ENCODE peak calls at places on chromosomes 5 and 9, in six cellular contexts. K is mesendoderm, R is IMR-90, C is mesenchymal stem cell, I is H1, Z is H9. D is an unnamed sample.

GRCh38 chr9:75200892-75201470 is 112.7 kb downstream of the OSTF1 start:
- DNase-seq in K (peak; percentile 55), R (peak; percentile 49), C (peak; percentile 46), I (no peak), Z (no peak), D (peak; percentile 41)

GRCh38 chr5:133727636-133728035 is 115.3 kb upstream of the FSTL4 start:
- DNase-seq in K (no peak), R (no peak), C (no peak), I (no peak), Z (no peak), D (no peak)

GRCh38 chr9:20593131-20593530 is 29.2 kb downstream of the MLLT3 start:
- DNase-seq in K (no peak), R (peak; percentile 33), C (no peak), I (no peak), Z (no peak), D (no peak)

GRCh38 chr9:130463763-130464745 is 19.3 kb downstream of the ASS1 start:
- DNase-seq in K (no peak), R (no peak), C (no peak), I (no peak), Z (no peak), D (no peak)

GRCh38 chr5:4563400-4563799 is 576.7 kb upstream of the ADAMTS16 start:
- DNase-seq in K (peak; percentile 80), R (no peak), C (no peak), I (peak; percentile 25), Z (peak; percentile 59), D (peak; percentile 29)

GRCh38 chr5:180047667-180048066 is 23.9 kb downstream of the RNF130 start:
- DNase-seq in K (no peak), R (no peak), C (no peak), I (no peak), Z (no peak), D (no peak)

GRCh38 chr5:38208782-38209378 is 49.5 kb upstream of the EGFLAM start:
- DNase-seq in K (peak; percentile 79), R (peak; percentile 31), C (peak; percentile 56), I (no peak), Z (peak; percentile 58), D (peak; percentile 32)

GRCh38 chr9:21607576-21607975 is 125.5 kb upstream of the IFNE start:
- DNase-seq in K (no peak), R (no peak), C (no peak), I (no peak), Z (no peak), D (no peak)

GRCh38 chr5:152113401-152113800 is 188.8 kb upstream of the GLRA1 start:
- DNase-seq in K (no peak), R (no peak), C (no peak), I (no peak), Z (no peak), D (no peak)

GRCh38 chr9:89662718-89663246 is 58.0 kb downstream of the GADD45G start:
- DNase-seq in K (no peak), R (no peak), C (peak; percentile 8), I (no peak), Z (no peak), D (no peak)

GRCh38 chr5:39473156-39473779 is 48.5 kb upstream of the DAB2 start:
- DNase-seq in K (no peak), R (peak; percentile 90), C (peak; percentile 52), I (no peak), Z (no peak), D (no peak)

GRCh38 chr9:130542457-130543228 is 36.7 kb upstream of the FUBP3 start:
- DNase-seq in K (no peak), R (no peak), C (no peak), I (no peak), Z (no peak), D (no peak)

GRCh38 chr9:110040788-110041187 is 167.2 kb downstream of the C9orf152 start:
- DNase-seq in K (no peak), R (peak; percentile 90), C (peak; percentile 58), I (no peak), Z (no peak), D (no peak)

GRCh38 chr9:92964981-92965758 is 17.8 kb downstream of the FGD3 start:
- DNase-seq in K (no peak), R (no peak), C (no peak), I (no peak), Z (no peak), D (no peak)

GRCh38 chr5:107935641-107936040 is 264.9 kb upstream of the EFNA5 start:
- DNase-seq in K (peak; percentile 54), R (no peak), C (no peak), I (no peak), Z (no peak), D (peak; percentile 69)

GRCh38 chr9:123311250-123311753 is 42.9 kb upstream of the STRBP start:
- DNase-seq in K (no peak), R (no peak), C (no peak), I (no peak), Z (no peak), D (no peak)

GRCh38 chr9:125750656-125751035 is 3.5 kb downstream of the PBX3 start:
- DNase-seq in K (peak; percentile 71), R (no peak), C (no peak), I (no peak), Z (no peak), D (peak; percentile 54)

GRCh38 chr5:59357421-59357977 is 536.0 kb downstream of the PDE4D start:
- DNase-seq in K (peak; percentile 93), R (peak; percentile 8), C (peak; percentile 82), I (no peak), Z (no peak), D (no peak)

GRCh38 chr5:171945066-171945465 is 61.4 kb downstream of the FBXW11 start:
- DNase-seq in K (no peak), R (peak; percentile 51), C (peak; percentile 33), I (no peak), Z (no peak), D (no peak)

GRCh38 chr5:120942551-120942950 is 478.5 kb downstream of the PRR16 start:
- DNase-seq in K (peak; percentile 4), R (peak; percentile 18), C (no peak), I (no peak), Z (no peak), D (no peak)

GRCh38 chr5:1016036-1016435 is 7.4 kb downstream of the NKD2 start:
- DNase-seq in K (no peak), R (no peak), C (no peak), I (no peak), Z (no peak), D (no peak)

GRCh38 chr5:1015545-1015944 is 6.9 kb downstream of the NKD2 start:
- DNase-seq in K (no peak), R (no peak), C (no peak), I (no peak), Z (no peak), D (no peak)

GRCh38 chr5:1017691-1018455 is 9.3 kb downstream of the NKD2 start:
- DNase-seq in K (no peak), R (no peak), C (no peak), I (no peak), Z (no peak), D (no peak)

GRCh38 chr5:1017056-1017455 is 8.5 kb downstream of the NKD2 start:
- DNase-seq in K (no peak), R (no peak), C (no peak), I (no peak), Z (no peak), D (no peak)

GRCh38 chr5:1016476-1016875 is 7.9 kb downstream of the NKD2 start:
- DNase-seq in K (no peak), R (no peak), C (no peak), I (no peak), Z (no peak), D (no peak)
- H3K27me3 ChIP-seq in K (no peaks in the 10 kb centered on the region), R (peaks cover 37% of the 10 kb centered on the region), C (peaks cover 66% of the 10 kb centered on the region), I (no peaks in the 10 kb centered on the region), Z (no peaks in the 10 kb centered on the region), D (no peaks in the 10 kb centered on the region)

GRCh38 chr9:121268598-121269029 is 652 bp downstream of the GSN start:
- DNase-seq in K (peak; percentile 49), R (no peak), C (no peak), I (no peak), Z (no peak), D (no peak)
- H4K8ac ChIP-seq in K (no peak overlapping the region), R (peak overlapping the region; percentile 77), C (peak overlapping the region; percentile 85), I (peak overlapping the region; percentile 95), Z (no peak overlapping the region), D (no peak overlapping the region)

GRCh38 chr5:139382371-139382770 is 726 bp downstream of the SLC23A1 start:
- DNase-seq in K (no peak), R (no peak), C (no peak), I (no peak), Z (no peak), D (no peak)

GRCh38 chr5:139383275-139383992 is at the start of gene SLC23A1:
- DNase-seq in K (no peak), R (peak; percentile 32), C (no peak), I (no peak), Z (no peak), D (no peak)

GRCh38 chr5:139381837-139382361 is 1.2 kb downstream of the SLC23A1 start:
- DNase-seq in K (no peak), R (no peak), C (no peak), I (no peak), Z (no peak), D (no peak)

GRCh38 chr5:139383993-139384590 is 995 bp upstream of the SLC23A1 start:
- DNase-seq in K (no peak), R (no peak), C (no peak), I (no peak), Z (no peak), D (no peak)

GRCh38 chr5:139382781-139383180 is 316 bp downstream of the SLC23A1 start:
- DNase-seq in K (no peak), R (no peak), C (no peak), I (no peak), Z (no peak), D (no peak)
- H2BK15ac ChIP-seq in K (no peak overlapping the region), R (no peak overlapping the region), C (no peak overlapping the region), I (no peak overlapping the region), Z (no peak overlapping the region), D (no peak overlapping the region)

DNA sequence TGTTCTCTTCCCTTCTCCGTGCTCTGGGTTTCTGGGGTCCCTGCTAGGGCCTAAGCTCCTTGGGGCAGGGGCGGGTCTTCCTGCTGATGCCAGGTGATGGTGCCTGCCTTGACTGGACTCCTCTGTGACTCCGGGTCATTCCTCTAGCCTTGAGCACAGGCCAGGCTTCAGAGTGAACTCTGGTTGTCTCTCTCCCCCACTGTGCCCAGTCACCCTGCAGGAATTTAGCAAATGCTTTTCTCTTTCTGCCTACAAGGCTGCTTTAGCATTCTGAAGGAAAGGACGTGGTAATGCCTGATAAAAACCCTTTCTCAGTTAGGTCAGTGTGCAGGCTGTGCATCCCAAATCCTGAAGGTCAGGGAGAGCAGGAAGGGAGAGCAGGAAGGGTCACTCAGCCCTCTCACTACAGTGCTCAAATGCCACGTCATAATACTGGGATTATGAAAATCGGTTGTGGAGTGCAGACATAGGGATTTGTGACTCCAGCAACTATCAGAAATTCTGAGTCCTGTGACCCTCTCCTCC is 2.7 kb downstream of the CXCL14 start:
- DNase-seq in K (peak; percentile 90), R (peak; percentile 33), C (no peak), I (no peak), Z (peak; percentile 54), D (no peak)
- H3K27me3 ChIP-seq in K (peaks cover 11% of the 10 kb centered on the region), R (peaks cover 57% of the 10 kb centered on the region), C (peaks cover 63% of the 10 kb centered on the region), I (peaks cover 38% of the 10 kb centered on the region), Z (peaks cover 27% of the 10 kb centered on the region), D (peaks cover 6% of the 10 kb centered on the region)

D was measured in neuronal stem cell.